ENCODE peak calls at places on chromosomes 12 and 14, in ten cellular contexts. One of them, this sample, is unnamed.
A peak's percentile ranks its signal among the peaks of the same experiment; 100 is the strongest.

GRCh38 chr12:95115641-95116040 is 42.2 kb upstream of the NR2C1 start:
- DNase-seq in neuronal stem cell: no peak
- DNase-seq in lung: no peak
- DNase-seq in transverse colon: no peak
- DNase-seq in right lobe of liver: no peak
- DNase-seq in naive thymus-derived CD4-positive, alpha-beta T cell: no peak
- DNase-seq in sigmoid colon: no peak
- DNase-seq in heart right ventricle: no peak
- DNase-seq in body of pancreas: no peak
- DNase-seq in stomach: no peak
- DNase-seq in this sample: no peak

GRCh38 chr14:48936352-48936751 is 649.8 kb downstream of the RPS29 start:
- DNase-seq in transverse colon: no peak
- DNase-seq in body of pancreas: no peak
- DNase-seq in stomach: no peak
- DNase-seq in neuronal stem cell: peak; percentile 12
- DNase-seq in sigmoid colon: peak; percentile 64
- DNase-seq in lung: no peak
- DNase-seq in naive thymus-derived CD4-positive, alpha-beta T cell: no peak
- DNase-seq in heart right ventricle: no peak
- DNase-seq in right lobe of liver: no peak
- DNase-seq in this sample: no peak

GRCh38 chr12:42759622-42760273 is 170.2 kb upstream of the PRICKLE1 start:
- DNase-seq in body of pancreas: peak; percentile 57
- DNase-seq in lung: peak; percentile 59
- DNase-seq in heart right ventricle: peak; percentile 66
- DNase-seq in sigmoid colon: peak; percentile 91
- DNase-seq in neuronal stem cell: no peak
- DNase-seq in transverse colon: peak; percentile 35
- DNase-seq in stomach: peak; percentile 31
- DNase-seq in naive thymus-derived CD4-positive, alpha-beta T cell: no peak
- DNase-seq in right lobe of liver: no peak
- DNase-seq in this sample: peak; percentile 71

GRCh38 chr14:101499080-101499479 is 62.2 kb upstream of the DIO3 start:
- DNase-seq in sigmoid colon: peak; percentile 48
- DNase-seq in neuronal stem cell: no peak
- DNase-seq in stomach: peak; percentile 9
- DNase-seq in lung: no peak
- DNase-seq in heart right ventricle: no peak
- DNase-seq in body of pancreas: peak; percentile 34
- DNase-seq in right lobe of liver: peak; percentile 44
- DNase-seq in naive thymus-derived CD4-positive, alpha-beta T cell: no peak
- DNase-seq in transverse colon: no peak
- DNase-seq in this sample: no peak

GRCh38 chr12:107025691-107026090 is 38.7 kb upstream of the MTERF2 start:
- DNase-seq in transverse colon: no peak
- DNase-seq in sigmoid colon: no peak
- DNase-seq in neuronal stem cell: no peak
- DNase-seq in body of pancreas: no peak
- DNase-seq in naive thymus-derived CD4-positive, alpha-beta T cell: no peak
- DNase-seq in heart right ventricle: no peak
- DNase-seq in stomach: no peak
- DNase-seq in right lobe of liver: no peak
- DNase-seq in lung: no peak
- DNase-seq in this sample: no peak

GRCh38 chr12:57216931-57217871 is 607 bp downstream of the NXPH4 start:
- DNase-seq in sigmoid colon: no peak
- DNase-seq in right lobe of liver: no peak
- DNase-seq in lung: no peak
- DNase-seq in naive thymus-derived CD4-positive, alpha-beta T cell: no peak
- DNase-seq in heart right ventricle: no peak
- DNase-seq in neuronal stem cell: no peak
- DNase-seq in body of pancreas: no peak
- DNase-seq in stomach: no peak
- DNase-seq in transverse colon: no peak
- DNase-seq in this sample: no peak

GRCh38 chr14:21711360-21711961 is 37.8 kb upstream of the OR4E1 start:
- DNase-seq in sigmoid colon: no peak
- DNase-seq in right lobe of liver: no peak
- DNase-seq in naive thymus-derived CD4-positive, alpha-beta T cell: no peak
- DNase-seq in stomach: no peak
- DNase-seq in neuronal stem cell: peak; percentile 30
- DNase-seq in body of pancreas: peak; percentile 20
- DNase-seq in heart right ventricle: no peak
- DNase-seq in lung: no peak
- DNase-seq in transverse colon: peak; percentile 13
- DNase-seq in this sample: no peak

GRCh38 chr12:95674631-95675030 is 115.9 kb downstream of the NTN4 start:
- DNase-seq in lung: no peak
- DNase-seq in right lobe of liver: no peak
- DNase-seq in neuronal stem cell: no peak
- DNase-seq in heart right ventricle: no peak
- DNase-seq in transverse colon: no peak
- DNase-seq in body of pancreas: no peak
- DNase-seq in naive thymus-derived CD4-positive, alpha-beta T cell: no peak
- DNase-seq in sigmoid colon: no peak
- DNase-seq in stomach: no peak
- DNase-seq in this sample: no peak

GRCh38 chr12:101745481-101745880 is 6.2 kb upstream of the SYCP3 start:
- DNase-seq in sigmoid colon: no peak
- DNase-seq in naive thymus-derived CD4-positive, alpha-beta T cell: no peak
- DNase-seq in heart right ventricle: no peak
- DNase-seq in neuronal stem cell: no peak
- DNase-seq in stomach: no peak
- DNase-seq in right lobe of liver: no peak
- DNase-seq in body of pancreas: no peak
- DNase-seq in transverse colon: no peak
- DNase-seq in lung: no peak
- DNase-seq in this sample: no peak

GRCh38 chr12:6358886-6359285 is 16.5 kb downstream of the SCNN1A start:
- DNase-seq in transverse colon: no peak
- DNase-seq in heart right ventricle: no peak
- DNase-seq in stomach: no peak
- DNase-seq in neuronal stem cell: no peak
- DNase-seq in right lobe of liver: no peak
- DNase-seq in lung: no peak
- DNase-seq in naive thymus-derived CD4-positive, alpha-beta T cell: no peak
- DNase-seq in sigmoid colon: no peak
- DNase-seq in body of pancreas: no peak
- DNase-seq in this sample: no peak

GRCh38 chr12:119631930-119632678 is 35.8 kb upstream of the PRKAB1 start:
- DNase-seq in body of pancreas: no peak
- DNase-seq in stomach: no peak
- DNase-seq in transverse colon: no peak
- DNase-seq in sigmoid colon: no peak
- DNase-seq in heart right ventricle: no peak
- DNase-seq in neuronal stem cell: no peak
- DNase-seq in lung: no peak
- DNase-seq in naive thymus-derived CD4-positive, alpha-beta T cell: no peak
- DNase-seq in right lobe of liver: no peak
- DNase-seq in this sample: no peak

GRCh38 chr14:31207746-31208545 is at the start of gene HECTD1:
- DNase-seq in neuronal stem cell: peak; percentile 90
- DNase-seq in sigmoid colon: peak; percentile 95
- DNase-seq in transverse colon: peak; percentile 93
- DNase-seq in lung: peak; percentile 92
- DNase-seq in right lobe of liver: peak; percentile 95
- DNase-seq in stomach: peak; percentile 89
- DNase-seq in naive thymus-derived CD4-positive, alpha-beta T cell: peak; percentile 89
- DNase-seq in heart right ventricle: peak; percentile 90
- DNase-seq in body of pancreas: peak; percentile 90
- DNase-seq in this sample: peak; percentile 91

GRCh38 chr12:95693689-95694088 is 96.9 kb downstream of the NTN4 start:
- DNase-seq in body of pancreas: no peak
- DNase-seq in heart right ventricle: no peak
- DNase-seq in lung: no peak
- DNase-seq in right lobe of liver: no peak
- DNase-seq in transverse colon: no peak
- DNase-seq in sigmoid colon: no peak
- DNase-seq in naive thymus-derived CD4-positive, alpha-beta T cell: no peak
- DNase-seq in stomach: no peak
- DNase-seq in neuronal stem cell: no peak
- DNase-seq in this sample: no peak

GRCh38 chr14:96054661-96055060 is 15.5 kb downstream of the C14orf132 start:
- DNase-seq in lung: no peak
- DNase-seq in stomach: no peak
- DNase-seq in transverse colon: no peak
- DNase-seq in neuronal stem cell: no peak
- DNase-seq in heart right ventricle: no peak
- DNase-seq in sigmoid colon: no peak
- DNase-seq in naive thymus-derived CD4-positive, alpha-beta T cell: no peak
- DNase-seq in body of pancreas: no peak
- DNase-seq in right lobe of liver: no peak
- DNase-seq in this sample: no peak

GRCh38 chr14:96053600-96054381 is 14.6 kb downstream of the C14orf132 start:
- DNase-seq in body of pancreas: no peak
- DNase-seq in heart right ventricle: no peak
- DNase-seq in neuronal stem cell: no peak
- DNase-seq in stomach: no peak
- DNase-seq in sigmoid colon: peak; percentile 91
- DNase-seq in lung: no peak
- DNase-seq in right lobe of liver: no peak
- DNase-seq in transverse colon: peak; percentile 41
- DNase-seq in naive thymus-derived CD4-positive, alpha-beta T cell: no peak
- DNase-seq in this sample: no peak

GRCh38 chr14:96051642-96052540 is 12.7 kb downstream of the C14orf132 start:
- DNase-seq in body of pancreas: no peak
- DNase-seq in sigmoid colon: no peak
- DNase-seq in right lobe of liver: no peak
- DNase-seq in transverse colon: no peak
- DNase-seq in lung: no peak
- DNase-seq in naive thymus-derived CD4-positive, alpha-beta T cell: no peak
- DNase-seq in stomach: peak; percentile 18
- DNase-seq in heart right ventricle: no peak
- DNase-seq in neuronal stem cell: no peak
- DNase-seq in this sample: no peak

GRCh38 chr14:96052541-96053105 is 13.5 kb downstream of the C14orf132 start:
- DNase-seq in transverse colon: no peak
- DNase-seq in neuronal stem cell: no peak
- DNase-seq in sigmoid colon: no peak
- DNase-seq in stomach: no peak
- DNase-seq in heart right ventricle: no peak
- DNase-seq in naive thymus-derived CD4-positive, alpha-beta T cell: no peak
- DNase-seq in lung: no peak
- DNase-seq in body of pancreas: no peak
- DNase-seq in right lobe of liver: no peak
- DNase-seq in this sample: no peak

DNA sequence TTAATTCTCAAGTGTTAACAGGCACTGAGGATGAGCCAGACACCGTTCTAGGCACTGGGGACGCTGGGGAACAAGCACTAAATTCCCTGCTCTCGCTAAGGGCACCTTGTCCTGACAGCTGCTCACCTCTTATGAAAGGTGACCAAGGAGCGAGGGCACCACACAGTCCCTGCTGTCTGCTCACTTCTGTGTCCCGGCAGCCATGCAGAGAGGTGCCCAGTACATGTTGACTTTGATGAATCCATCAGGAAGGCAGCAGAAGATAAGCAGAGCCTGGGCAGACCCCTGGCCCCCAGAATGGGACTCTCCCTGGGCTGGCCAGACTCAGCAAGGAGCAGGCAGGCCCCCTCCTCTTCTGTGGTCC is 14.1 kb downstream of the C14orf132 start:
- DNase-seq in naive thymus-derived CD4-positive, alpha-beta T cell: no peak
- DNase-seq in body of pancreas: no peak
- DNase-seq in right lobe of liver: no peak
- DNase-seq in neuronal stem cell: no peak
- DNase-seq in stomach: no peak
- DNase-seq in transverse colon: no peak
- DNase-seq in heart right ventricle: no peak
- DNase-seq in lung: no peak
- DNase-seq in sigmoid colon: no peak
- DNase-seq in this sample: no peak
- H3K27ac ChIP-seq in naive thymus-derived CD4-positive, alpha-beta T cell: no peak overlapping the region
- H3K27ac ChIP-seq in body of pancreas: no peak overlapping the region
- H3K27ac ChIP-seq in right lobe of liver: no peak overlapping the region
- H3K27ac ChIP-seq in neuronal stem cell: no peak overlapping the region
- H3K27ac ChIP-seq in stomach: no peak overlapping the region
- H3K27ac ChIP-seq in transverse colon: peak overlapping the region; percentile 51
- H3K27ac ChIP-seq in heart right ventricle: no peak overlapping the region
- H3K27ac ChIP-seq in lung: no peak overlapping the region
- H3K27ac ChIP-seq in sigmoid colon: peak overlapping the region; percentile 79
- H3K27ac ChIP-seq in this sample: peak overlapping the region; percentile 27

GRCh38 chr12:114439833-114440449 is 34.0 kb upstream of the TBX5 start:
- DNase-seq in body of pancreas: no peak
- DNase-seq in sigmoid colon: no peak
- DNase-seq in right lobe of liver: no peak
- DNase-seq in naive thymus-derived CD4-positive, alpha-beta T cell: no peak
- DNase-seq in neuronal stem cell: no peak
- DNase-seq in stomach: no peak
- DNase-seq in lung: no peak
- DNase-seq in transverse colon: no peak
- DNase-seq in heart right ventricle: no peak
- DNase-seq in this sample: no peak
- H3K4me3 ChIP-seq in body of pancreas: no peak overlapping the region
- H3K4me3 ChIP-seq in sigmoid colon: no peak overlapping the region
- H3K4me3 ChIP-seq in right lobe of liver: no peak overlapping the region
- H3K4me3 ChIP-seq in naive thymus-derived CD4-positive, alpha-beta T cell: no peak overlapping the region
- H3K4me3 ChIP-seq in neuronal stem cell: no peak overlapping the region
- H3K4me3 ChIP-seq in stomach: no peak overlapping the region
- H3K4me3 ChIP-seq in lung: no peak overlapping the region
- H3K4me3 ChIP-seq in transverse colon: no peak overlapping the region
- H3K4me3 ChIP-seq in heart right ventricle: no peak overlapping the region
- H3K4me3 ChIP-seq in this sample: no peak overlapping the region

GRCh38 chr12:104011265-104011664 is 38.7 kb downstream of the GLT8D2 start:
- DNase-seq in neuronal stem cell: no peak
- DNase-seq in lung: no peak
- DNase-seq in heart right ventricle: no peak
- DNase-seq in transverse colon: no peak
- DNase-seq in body of pancreas: no peak
- DNase-seq in right lobe of liver: no peak
- DNase-seq in naive thymus-derived CD4-positive, alpha-beta T cell: no peak
- DNase-seq in sigmoid colon: no peak
- DNase-seq in stomach: no peak
- DNase-seq in this sample: no peak
- H3K27ac ChIP-seq in neuronal stem cell: no peak overlapping the region
- H3K27ac ChIP-seq in lung: peak overlapping the region; percentile 67
- H3K27ac ChIP-seq in heart right ventricle: peak overlapping the region; percentile 80
- H3K27ac ChIP-seq in transverse colon: no peak overlapping the region
- H3K27ac ChIP-seq in body of pancreas: no peak overlapping the region
- H3K27ac ChIP-seq in right lobe of liver: no peak overlapping the region
- H3K27ac ChIP-seq in naive thymus-derived CD4-positive, alpha-beta T cell: no peak overlapping the region
- H3K27ac ChIP-seq in sigmoid colon: no peak overlapping the region
- H3K27ac ChIP-seq in stomach: no peak overlapping the region
- H3K27ac ChIP-seq in this sample: peak overlapping the region; percentile 82

DNA sequence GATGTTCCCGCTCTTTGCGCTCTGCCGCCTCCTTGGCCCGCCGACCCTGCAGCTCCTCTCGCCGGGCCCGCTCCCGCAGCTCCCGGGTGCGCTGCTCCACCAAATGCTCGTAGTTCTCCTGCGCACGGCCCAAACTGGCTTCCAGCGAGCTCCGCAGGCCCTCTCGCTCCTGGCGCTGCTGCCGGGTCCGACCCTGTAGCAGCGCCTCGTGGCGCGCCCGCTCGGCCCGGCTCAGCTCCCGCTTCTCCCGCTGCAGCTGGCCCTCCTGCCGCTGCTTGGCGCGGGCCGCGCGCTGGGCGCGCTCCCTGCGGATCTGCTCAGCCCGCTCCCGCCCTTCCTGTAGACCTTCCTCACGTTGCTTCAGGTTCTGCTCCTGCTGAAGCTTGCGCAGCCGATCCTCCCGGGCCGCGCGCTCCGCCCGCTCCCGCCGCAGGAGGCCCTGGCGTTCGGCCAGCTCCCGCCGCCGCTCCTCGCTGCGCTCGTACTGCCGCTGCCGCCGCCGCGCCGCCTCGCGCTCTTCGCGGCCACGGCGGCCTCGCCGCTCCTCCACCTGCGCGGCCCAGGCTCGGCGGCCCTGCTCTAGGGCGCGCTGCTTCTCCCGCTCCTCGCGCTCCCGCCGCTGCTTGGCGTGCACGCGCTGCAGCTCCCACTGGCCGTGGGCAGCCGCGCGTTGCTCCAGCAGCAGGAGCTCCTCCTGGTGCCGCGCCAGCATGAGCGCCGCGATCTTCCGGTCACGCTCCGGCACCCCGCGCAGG is 2.6 kb downstream of the CCDC177 start:
- DNase-seq in right lobe of liver: peak; percentile 44
- DNase-seq in stomach: peak; percentile 32
- DNase-seq in body of pancreas: peak; percentile 30
- DNase-seq in neuronal stem cell: no peak
- DNase-seq in transverse colon: peak; percentile 27
- DNase-seq in sigmoid colon: no peak
- DNase-seq in heart right ventricle: no peak
- DNase-seq in naive thymus-derived CD4-positive, alpha-beta T cell: no peak
- DNase-seq in lung: no peak
- DNase-seq in this sample: no peak
- H3K4me3 ChIP-seq in right lobe of liver: peak overlapping the region; percentile 12
- H3K4me3 ChIP-seq in stomach: peak overlapping the region; percentile 62
- H3K4me3 ChIP-seq in body of pancreas: no peak overlapping the region
- H3K4me3 ChIP-seq in neuronal stem cell: no peak overlapping the region
- H3K4me3 ChIP-seq in transverse colon: peak overlapping the region; percentile 53
- H3K4me3 ChIP-seq in sigmoid colon: peak overlapping the region; percentile 35
- H3K4me3 ChIP-seq in heart right ventricle: peak overlapping the region; percentile 40
- H3K4me3 ChIP-seq in naive thymus-derived CD4-positive, alpha-beta T cell: no peak overlapping the region
- H3K4me3 ChIP-seq in lung: peak overlapping the region; percentile 4
- H3K4me3 ChIP-seq in this sample: peak overlapping the region; percentile 66

This sample was measured in left ventricle myocardium inferior.